ENCODE peak calls at places on chromosomes 13 and 19, in six cellular contexts. H is A549, N is GM12878, Q is H1, E is SK-N-SH, B is HepG2. O is an unnamed sample.

GRCh38 chr19:49749055-49749716 is 13.9 kb downstream of the TSKS start:
- DNase-seq in B (no peak), E (peak; percentile 58), H (peak; percentile 43), N (no peak), Q (no peak), O (peak; percentile 35)

GRCh38 chr13:110304256-110304655 is 2.7 kb downstream of the COL4A1 start:
- DNase-seq in B (no peak), E (no peak), H (no peak), N (no peak), Q (no peak), O (no peak)

GRCh38 chr19:9324584-9324962 is 594 bp downstream of the ZNF559 start:
- DNase-seq in E (peak; percentile 7), N (no peak), Q (no peak), H (no peak), B (no peak), O (no peak)

GRCh38 chr13:44932850-44933251 is 56.4 kb downstream of the NUFIP1 start:
- DNase-seq in Q (no peak), E (no peak), N (no peak), B (no peak), H (no peak), O (no peak)

GRCh38 chr13:28494861-28495585 is at the start of gene FLT1:
- DNase-seq in Q (peak; percentile 87), B (no peak), E (peak; percentile 41), N (no peak), H (no peak), O (peak; percentile 13)

GRCh38 chr13:54445453-54445852 is 1416.8 kb downstream of the OLFM4 start:
- DNase-seq in E (no peak), Q (no peak), H (no peak), B (no peak), N (no peak), O (no peak)

GRCh38 chr19:36997152-36997842 is 80.9 kb upstream of the ZNF420 start:
- DNase-seq in B (no peak), E (no peak), N (no peak), H (no peak), Q (no peak), O (no peak)

GRCh38 chr19:48845384-48845783 is 9.1 kb upstream of the HSD17B14 start:
- DNase-seq in B (no peak), E (no peak), Q (no peak), N (no peak), H (no peak), O (no peak)

GRCh38 chr19:2476451-2477140 is 669 bp downstream of the GADD45B start:
- DNase-seq in H (no peak), B (no peak), N (no peak), Q (peak; percentile 74), E (peak; percentile 66), O (peak; percentile 41)
- TF ChIP-seq CHD2 in H (no peak), B (no peak), N (no peak), Q (no peak), E (no peak), O (no peak)

GRCh38 chr19:4098493-4098892 is 25.4 kb downstream of the MAP2K2 start:
- DNase-seq in B (no peak), E (no peak), Q (no peak), N (no peak), H (no peak), O (no peak)
- TF ChIP-seq CHD2 in B (no peak), E (no peak), Q (no peak), N (no peak), H (no peak), O (no peak)

DNA sequence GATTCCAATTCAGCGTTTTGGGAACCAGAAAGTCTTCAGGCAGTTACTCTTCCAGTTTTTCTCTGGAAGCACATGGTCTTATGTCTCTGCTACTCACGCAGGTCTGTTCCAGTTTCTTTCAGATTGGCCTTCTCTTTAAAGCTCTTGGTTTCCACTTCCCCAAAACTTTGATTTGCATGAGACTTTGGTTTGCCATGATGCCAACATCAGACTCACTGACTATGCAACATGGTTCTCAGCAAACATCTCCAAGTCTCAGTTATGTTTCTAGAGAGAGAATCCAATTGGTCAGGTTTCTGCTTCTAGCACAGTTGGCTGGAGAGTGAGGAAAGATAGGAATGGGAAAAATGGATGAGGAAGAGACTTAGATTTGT is 3.1 kb downstream of the AKAP11 start:
- DNase-seq in H (no peak), B (no peak), N (peak; percentile 87), Q (no peak), E (no peak), O (no peak)
- TF ChIP-seq CHD2 in H (no peak), B (no peak), N (peak; percentile 22), Q (no peak), E (no peak), O (no peak)

GRCh38 chr13:113951246-113951999 is 22.5 kb downstream of the C13orf46 start:
- DNase-seq in E (peak; percentile 66), B (peak; percentile 23), Q (peak; percentile 85), N (no peak), H (peak; percentile 61), O (peak; percentile 85)

GRCh38 chr13:113952151-113952982 is 21.5 kb downstream of the C13orf46 start:
- DNase-seq in Q (no peak), N (no peak), E (no peak), H (no peak), B (no peak), O (no peak)

GRCh38 chr13:113954046-113954841 is 19.6 kb downstream of the C13orf46 start:
- DNase-seq in B (no peak), E (no peak), N (no peak), H (no peak), Q (no peak), O (no peak)

GRCh38 chr13:113953561-113953960 is 20.3 kb downstream of the C13orf46 start:
- DNase-seq in B (no peak), H (no peak), Q (no peak), E (no peak), N (no peak), O (no peak)

GRCh38 chr13:113952983-113953520 is 20.8 kb downstream of the C13orf46 start:
- DNase-seq in H (no peak), Q (no peak), N (no peak), E (no peak), B (no peak), O (no peak)
- TF ChIP-seq CHD2 in H (no peak), Q (no peak), N (no peak), E (no peak), B (no peak), O (no peak)

DNA sequence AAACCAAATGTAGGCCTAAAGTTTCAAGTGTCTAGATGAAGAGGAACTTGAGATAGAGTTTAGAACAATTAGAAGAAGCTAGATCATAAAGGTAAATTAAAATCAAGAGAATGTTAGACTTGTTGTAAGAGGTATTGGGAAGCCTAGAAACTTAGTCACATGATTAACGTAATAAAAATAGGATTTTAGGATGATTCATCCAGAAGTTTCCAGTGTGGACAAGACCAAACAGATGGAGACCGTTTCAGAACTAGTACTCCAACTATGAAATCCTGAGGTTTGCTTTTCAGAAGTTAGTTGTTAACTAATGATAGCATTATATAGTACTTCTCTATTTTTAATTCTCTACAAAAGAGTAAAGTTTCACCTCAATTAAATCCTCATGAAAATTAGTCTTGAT is 104.9 kb downstream of the MZT1 start:
- DNase-seq in N (no peak), E (no peak), Q (no peak), H (no peak), B (no peak), O (no peak)
- TF ChIP-seq CHD2 in N (no peak), E (no peak), Q (no peak), H (no peak), B (no peak), O (no peak)

O was measured in K562.